ENCODE peak calls at places on chromosome 22, in ten cellular contexts. One of them, this sample, is unnamed.

GRCh38 chr22:24146190-24146616 is 35.1 kb upstream of the SUSD2 start:
- DNase-seq in ACHN: no peak
- DNase-seq in iPS DF 6.9: no peak
- DNase-seq in Daoy: peak
- DNase-seq in caudate nucleus: no peak
- DNase-seq in substantia nigra: peak
- DNase-seq in HuH-7.5: peak
- DNase-seq in dorsolateral prefrontal cortex: no peak
- DNase-seq in uterus: peak
- DNase-seq in C1 segment of cervical spinal cord: no peak
- DNase-seq in this sample: peak

GRCh38 chr22:37240941-37241320 is 3.1 kb downstream of the RAC2 start:
- DNase-seq in ACHN: no peak
- DNase-seq in iPS DF 6.9: no peak
- DNase-seq in Daoy: no peak
- DNase-seq in caudate nucleus: no peak
- DNase-seq in substantia nigra: no peak
- DNase-seq in HuH-7.5: no peak
- DNase-seq in dorsolateral prefrontal cortex: no peak
- DNase-seq in uterus: no peak
- DNase-seq in C1 segment of cervical spinal cord: no peak
- DNase-seq in this sample: no peak

GRCh38 chr22:22883090-22883727 is 4.4 kb upstream of the IGLL5 start:
- DNase-seq in ACHN: no peak
- DNase-seq in iPS DF 6.9: no peak
- DNase-seq in Daoy: no peak
- DNase-seq in caudate nucleus: no peak
- DNase-seq in substantia nigra: no peak
- DNase-seq in HuH-7.5: no peak
- DNase-seq in dorsolateral prefrontal cortex: no peak
- DNase-seq in uterus: no peak
- DNase-seq in C1 segment of cervical spinal cord: no peak
- DNase-seq in this sample: no peak

GRCh38 chr22:19037282-19038163 is 84.7 kb downstream of the DGCR2 start:
- DNase-seq in ACHN: no peak
- DNase-seq in iPS DF 6.9: no peak
- DNase-seq in Daoy: no peak
- DNase-seq in caudate nucleus: no peak
- DNase-seq in substantia nigra: no peak
- DNase-seq in HuH-7.5: no peak
- DNase-seq in dorsolateral prefrontal cortex: no peak
- DNase-seq in uterus: peak
- DNase-seq in C1 segment of cervical spinal cord: no peak
- DNase-seq in this sample: no peak

GRCh38 chr22:27377901-27378300 is 423.7 kb downstream of the MN1 start:
- DNase-seq in ACHN: peak
- DNase-seq in iPS DF 6.9: no peak
- DNase-seq in Daoy: peak
- DNase-seq in caudate nucleus: no peak
- DNase-seq in substantia nigra: no peak
- DNase-seq in HuH-7.5: no peak
- DNase-seq in dorsolateral prefrontal cortex: no peak
- DNase-seq in uterus: no peak
- DNase-seq in C1 segment of cervical spinal cord: no peak
- DNase-seq in this sample: no peak

GRCh38 chr22:43326342-43326825 is 16.8 kb downstream of the SCUBE1 start:
- DNase-seq in ACHN: no peak
- DNase-seq in iPS DF 6.9: no peak
- DNase-seq in Daoy: no peak
- DNase-seq in caudate nucleus: no peak
- DNase-seq in substantia nigra: no peak
- DNase-seq in HuH-7.5: no peak
- DNase-seq in dorsolateral prefrontal cortex: no peak
- DNase-seq in uterus: no peak
- DNase-seq in C1 segment of cervical spinal cord: no peak
- DNase-seq in this sample: no peak

GRCh38 chr22:39314251-39314971 is 5.0 kb downstream of the RPL3 start:
- DNase-seq in ACHN: no peak
- DNase-seq in iPS DF 6.9: no peak
- DNase-seq in Daoy: no peak
- DNase-seq in caudate nucleus: no peak
- DNase-seq in substantia nigra: no peak
- DNase-seq in HuH-7.5: no peak
- DNase-seq in dorsolateral prefrontal cortex: no peak
- DNase-seq in uterus: no peak
- DNase-seq in C1 segment of cervical spinal cord: no peak
- DNase-seq in this sample: no peak

GRCh38 chr22:49382451-49382735 is 445.3 kb downstream of the BRD1 start:
- DNase-seq in ACHN: no peak
- DNase-seq in iPS DF 6.9: no peak
- DNase-seq in Daoy: no peak
- DNase-seq in caudate nucleus: no peak
- DNase-seq in substantia nigra: no peak
- DNase-seq in HuH-7.5: no peak
- DNase-seq in dorsolateral prefrontal cortex: no peak
- DNase-seq in uterus: no peak
- DNase-seq in C1 segment of cervical spinal cord: no peak
- DNase-seq in this sample: no peak

GRCh38 chr22:31148953-31149627 is 8.8 kb upstream of the PLA2G3 start:
- DNase-seq in ACHN: peak
- DNase-seq in iPS DF 6.9: peak
- DNase-seq in Daoy: peak
- DNase-seq in caudate nucleus: peak
- DNase-seq in substantia nigra: peak
- DNase-seq in HuH-7.5: peak
- DNase-seq in dorsolateral prefrontal cortex: peak
- DNase-seq in uterus: peak
- DNase-seq in C1 segment of cervical spinal cord: peak
- DNase-seq in this sample: peak

GRCh38 chr22:33105501-33105911 is 47.3 kb upstream of the SYN3 start:
- DNase-seq in ACHN: no peak
- DNase-seq in iPS DF 6.9: no peak
- DNase-seq in Daoy: peak
- DNase-seq in caudate nucleus: peak
- DNase-seq in substantia nigra: no peak
- DNase-seq in HuH-7.5: no peak
- DNase-seq in dorsolateral prefrontal cortex: peak
- DNase-seq in uterus: peak
- DNase-seq in C1 segment of cervical spinal cord: no peak
- DNase-seq in this sample: no peak

GRCh38 chr22:49555526-49555925 is 272.1 kb downstream of the BRD1 start:
- DNase-seq in ACHN: no peak
- DNase-seq in iPS DF 6.9: no peak
- DNase-seq in Daoy: no peak
- DNase-seq in caudate nucleus: no peak
- DNase-seq in substantia nigra: no peak
- DNase-seq in HuH-7.5: no peak
- DNase-seq in dorsolateral prefrontal cortex: peak
- DNase-seq in uterus: no peak
- DNase-seq in C1 segment of cervical spinal cord: no peak
- DNase-seq in this sample: no peak

GRCh38 chr22:43829448-43829821 is 17.3 kb upstream of the EFCAB6 start:
- DNase-seq in ACHN: no peak
- DNase-seq in iPS DF 6.9: no peak
- DNase-seq in Daoy: no peak
- DNase-seq in caudate nucleus: no peak
- DNase-seq in substantia nigra: no peak
- DNase-seq in HuH-7.5: no peak
- DNase-seq in dorsolateral prefrontal cortex: peak
- DNase-seq in uterus: no peak
- DNase-seq in C1 segment of cervical spinal cord: no peak
- DNase-seq in this sample: no peak

GRCh38 chr22:39231197-39231950 is 13.4 kb downstream of the PDGFB start:
- DNase-seq in ACHN: no peak
- DNase-seq in iPS DF 6.9: no peak
- DNase-seq in Daoy: no peak
- DNase-seq in caudate nucleus: no peak
- DNase-seq in substantia nigra: no peak
- DNase-seq in HuH-7.5: no peak
- DNase-seq in dorsolateral prefrontal cortex: no peak
- DNase-seq in uterus: no peak
- DNase-seq in C1 segment of cervical spinal cord: no peak
- DNase-seq in this sample: no peak

GRCh38 chr22:37843746-37844089 is 416 bp downstream of the ANKRD54 start:
- DNase-seq in ACHN: peak
- DNase-seq in iPS DF 6.9: no peak
- DNase-seq in Daoy: no peak
- DNase-seq in caudate nucleus: no peak
- DNase-seq in substantia nigra: peak
- DNase-seq in HuH-7.5: no peak
- DNase-seq in dorsolateral prefrontal cortex: peak
- DNase-seq in uterus: peak
- DNase-seq in C1 segment of cervical spinal cord: no peak
- DNase-seq in this sample: no peak

GRCh38 chr22:41048791-41049717 is 43.3 kb upstream of the EP300 start:
- DNase-seq in ACHN: no peak
- DNase-seq in iPS DF 6.9: no peak
- DNase-seq in Daoy: peak
- DNase-seq in caudate nucleus: no peak
- DNase-seq in substantia nigra: peak
- DNase-seq in HuH-7.5: no peak
- DNase-seq in dorsolateral prefrontal cortex: peak
- DNase-seq in uterus: peak
- DNase-seq in C1 segment of cervical spinal cord: peak
- DNase-seq in this sample: peak

GRCh38 chr22:42399315-42400271 is 32.6 kb downstream of the NFAM1 start:
- DNase-seq in ACHN: no peak
- DNase-seq in iPS DF 6.9: no peak
- DNase-seq in Daoy: peak
- DNase-seq in caudate nucleus: no peak
- DNase-seq in substantia nigra: peak
- DNase-seq in HuH-7.5: no peak
- DNase-seq in dorsolateral prefrontal cortex: no peak
- DNase-seq in uterus: no peak
- DNase-seq in C1 segment of cervical spinal cord: no peak
- DNase-seq in this sample: no peak

GRCh38 chr22:27992294-27993165 is 73.5 kb upstream of the PITPNB start:
- DNase-seq in ACHN: no peak
- DNase-seq in iPS DF 6.9: no peak
- DNase-seq in Daoy: no peak
- DNase-seq in caudate nucleus: no peak
- DNase-seq in substantia nigra: no peak
- DNase-seq in HuH-7.5: no peak
- DNase-seq in dorsolateral prefrontal cortex: no peak
- DNase-seq in uterus: no peak
- DNase-seq in C1 segment of cervical spinal cord: no peak
- DNase-seq in this sample: no peak